ENCODE peak calls at places on chromosomes 2 and 18, in seven cellular contexts. I is uterus, D is endothelial cell of umbilical vein, A is A549, Y is heart left ventricle, T is esophagus squamous epithelium, Q is H54. H is an unnamed sample.
A peak's percentile ranks its signal among the peaks of the same experiment; 100 is the strongest.

GRCh38 chr2:191499050-191499449 is 178.9 kb upstream of the NABP1 start:
- DNase-seq in I (no peak), D (no peak), A (no peak), Y (no peak), T (no peak), Q (no peak), H (no peak)

GRCh38 chr2:39213015-39213414 is 30.8 kb downstream of the CDKL4 start:
- DNase-seq in I (no peak), D (no peak), A (no peak), Y (no peak), T (no peak), Q (no peak), H (no peak)

GRCh38 chr2:196136151-196136550 is 35.2 kb downstream of the STK17B start:
- DNase-seq in I (no peak), D (no peak), A (no peak), Y (no peak), T (no peak), Q (no peak), H (no peak)

GRCh38 chr18:984004-984403 is 79.3 kb downstream of the ADCYAP1 start:
- DNase-seq in I (no peak), D (no peak), A (no peak), Y (no peak), T (no peak), Q (no peak), H (no peak)

GRCh38 chr18:76480913-76481312 is 14.1 kb downstream of the ZNF516 start:
- DNase-seq in I (no peak), D (no peak), A (no peak), Y (no peak), T (no peak), Q (no peak), H (no peak)

GRCh38 chr2:65357959-65358294 is 74.5 kb downstream of the SPRED2 start:
- DNase-seq in I (no peak), D (no peak), A (no peak), Y (no peak), T (no peak), Q (no peak), H (no peak)

GRCh38 chr2:201298462-201298861 is 38.1 kb downstream of the CASP8 start:
- DNase-seq in I (no peak), D (no peak), A (no peak), Y (no peak), T (no peak), Q (no peak), H (no peak)

GRCh38 chr2:108934583-108935230 is 54.3 kb downstream of the EDAR start:
- DNase-seq in I (no peak), D (no peak), A (no peak), Y (no peak), T (no peak), Q (no peak), H (no peak)

GRCh38 chr18:56891870-56892269 is 240.7 kb downstream of the WDR7 start:
- DNase-seq in I (no peak), D (no peak), A (no peak), Y (no peak), T (no peak), Q (no peak), H (no peak)

GRCh38 chr2:187169864-187170263 is 278.2 kb downstream of the CALCRL start:
- DNase-seq in I (no peak), D (no peak), A (no peak), Y (no peak), T (no peak), Q (no peak), H (no peak)

GRCh38 chr2:10659898-10660568 is 29.7 kb downstream of the NOL10 start:
- DNase-seq in I (peak; percentile 19), D (peak; percentile 74), A (peak; percentile 69), Y (peak; percentile 53), T (no peak), Q (peak; percentile 78), H (peak; percentile 65)

GRCh38 chr2:224802407-224802806 is 86.2 kb upstream of the CCDC195 start:
- DNase-seq in I (no peak), D (peak; percentile 69), A (no peak), Y (no peak), T (no peak), Q (peak; percentile 17), H (no peak)

GRCh38 chr18:59613903-59614302 is 83.3 kb downstream of the CCBE1 start:
- DNase-seq in I (no peak), D (no peak), A (no peak), Y (no peak), T (no peak), Q (no peak), H (no peak)

GRCh38 chr2:159076233-159076632 is 107.8 kb downstream of the TANC1 start:
- DNase-seq in I (no peak), D (peak; percentile 87), A (no peak), Y (no peak), T (no peak), Q (no peak), H (no peak)

GRCh38 chr18:5424903-5425302 is 118.9 kb downstream of the EPB41L3 start:
- DNase-seq in I (no peak), D (peak; percentile 67), A (peak; percentile 32), Y (no peak), T (no peak), Q (no peak), H (no peak)

GRCh38 chr2:62014102-62014501 is 108.6 kb downstream of the COMMD1 start:
- DNase-seq in I (peak; percentile 77), D (peak; percentile 89), A (peak; percentile 43), Y (peak; percentile 88), T (no peak), Q (no peak), H (peak; percentile 93)

GRCh38 chr2:228611171-228611570 is 429.7 kb upstream of the SPHKAP start:
- DNase-seq in I (no peak), D (no peak), A (no peak), Y (no peak), T (no peak), Q (no peak), H (no peak)
- TF ChIP-seq POLR2A in I (no peak), D (no peak), A (no peak), Y (no peak), T (no peak), Q (no peak), H (no peak)

DNA sequence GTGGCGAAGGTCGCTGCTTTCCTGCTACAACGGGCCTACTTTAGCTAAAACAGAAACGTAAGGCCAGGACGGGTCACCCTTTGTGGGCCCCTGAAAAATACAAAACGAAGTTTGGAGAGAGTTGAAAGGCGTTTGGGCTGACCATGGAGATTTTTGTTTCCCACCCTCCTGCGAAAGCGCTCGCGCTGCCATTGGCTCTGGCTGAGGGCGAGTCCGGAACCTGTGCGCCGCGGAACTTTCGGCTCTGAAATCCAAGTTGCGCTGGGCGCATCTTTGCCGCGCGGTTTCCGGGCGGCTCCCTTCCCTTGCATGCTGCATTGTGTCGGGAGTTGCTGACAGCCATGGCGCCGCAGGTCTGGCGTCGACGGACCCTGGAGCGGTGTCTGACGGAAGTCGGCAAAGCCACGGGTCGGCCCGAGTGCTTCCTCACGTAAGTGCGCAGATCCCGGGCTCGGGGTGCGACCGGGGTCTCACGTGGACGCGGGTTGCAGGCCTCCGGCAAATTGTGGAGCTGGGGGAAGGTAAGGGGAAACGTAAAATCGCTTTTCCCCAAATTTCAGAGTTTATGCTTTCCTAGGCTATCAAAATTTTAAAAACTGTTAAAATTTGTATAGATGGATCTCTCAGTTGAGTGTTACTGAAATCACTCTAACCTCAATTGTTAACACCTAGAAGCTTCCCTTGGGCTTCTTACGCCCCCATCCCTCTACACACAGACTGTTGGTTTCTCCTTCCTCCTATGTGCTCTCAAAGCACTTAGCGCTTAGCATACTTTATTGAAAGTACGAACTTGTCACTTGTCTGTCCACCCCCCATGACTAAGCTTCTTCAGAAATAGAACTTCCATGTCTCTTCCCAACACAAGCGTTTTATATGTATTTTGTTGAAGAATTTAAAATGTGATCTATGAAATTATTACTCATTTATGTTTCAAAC is at the start of gene MPHOSPH10:
- DNase-seq in I (peak; percentile 82), D (peak; percentile 89), A (peak; percentile 94), Y (peak; percentile 94), T (peak; percentile 64), Q (peak; percentile 68), H (peak; percentile 89)
- TF ChIP-seq POLR2A in I (peak; percentile 39), D (peak; percentile 90), A (peak; percentile 94), Y (no peak), T (no peak), Q (peak; percentile 76), H (peak; percentile 4)

GRCh38 chr18:12947355-12948054 is at the start of gene SEH1L:
- DNase-seq in I (peak; percentile 100), D (peak; percentile 98), A (peak; percentile 98), Y (peak; percentile 100), T (peak; percentile 98), Q (peak; percentile 86), H (peak; percentile 99)
- TF ChIP-seq POLR2A in I (peak; percentile 59), D (no peak), A (peak; percentile 54), Y (no peak), T (no peak), Q (peak; percentile 59), H (peak; percentile 10)

DNA sequence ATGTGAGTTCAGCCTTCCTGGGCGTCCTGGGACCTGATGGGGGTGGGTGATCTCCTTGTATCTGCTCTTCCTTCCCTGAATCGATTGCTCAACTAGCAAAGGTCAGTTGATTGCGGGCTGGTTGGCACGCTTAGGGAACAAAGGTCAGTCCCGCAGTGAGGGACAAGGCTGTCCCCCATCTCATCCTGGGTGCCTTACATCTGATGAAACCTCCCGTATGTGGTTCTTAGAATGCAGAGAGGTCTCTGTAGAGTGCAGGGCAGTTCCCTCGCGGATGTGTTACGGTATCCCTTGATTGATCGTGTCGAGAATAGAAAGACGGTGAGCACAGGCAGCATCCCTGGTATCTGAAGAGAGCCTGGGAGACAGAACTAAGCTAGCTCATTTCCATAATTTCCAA is 56.4 kb upstream of the RBM44 start:
- DNase-seq in I (no peak), D (no peak), A (no peak), Y (no peak), T (no peak), Q (no peak), H (no peak)
- TF ChIP-seq POLR2A in I (no peak), D (no peak), A (no peak), Y (no peak), T (no peak), Q (no peak), H (no peak)

GRCh38 chr18:30113454-30113853 is 929.1 kb downstream of the DSC3 start:
- DNase-seq in I (no peak), D (peak; percentile 2), A (no peak), Y (no peak), T (no peak), Q (no peak), H (no peak)
- TF ChIP-seq POLR2A in I (no peak), D (no peak), A (no peak), Y (no peak), T (no peak), Q (no peak), H (no peak)

GRCh38 chr2:42792583-42793313 is at the start of gene HAAO:
- DNase-seq in I (peak; percentile 57), D (peak; percentile 21), A (no peak), Y (peak; percentile 77), T (no peak), Q (no peak), H (peak; percentile 47)
- TF ChIP-seq POLR2A in I (no peak), D (no peak), A (no peak), Y (no peak), T (no peak), Q (no peak), H (no peak)